ENCODE peak calls at places on chromosomes 7 and 10, in four cellular contexts. One of them, this sample, is unnamed.

GRCh38 chr7:82897500-82897899 is 265.2 kb downstream of the PCLO start:
- DNase-seq in Peyer's patch: no peak
- DNase-seq in spleen: no peak
- DNase-seq in lower leg skin: no peak
- DNase-seq in this sample: no peak

GRCh38 chr10:32376027-32376426 is 29.1 kb upstream of the EPC1 start:
- DNase-seq in spleen: no peak
- DNase-seq in Peyer's patch: no peak
- DNase-seq in lower leg skin: no peak
- DNase-seq in this sample: no peak

GRCh38 chr7:22357311-22358175 is 589 bp upstream of the RAPGEF5 start:
- DNase-seq in lower leg skin: peak
- DNase-seq in Peyer's patch: peak
- DNase-seq in spleen: no peak
- DNase-seq in this sample: no peak

GRCh38 chr7:105067691-105068090 is 53.7 kb downstream of the KMT2E start:
- DNase-seq in lower leg skin: no peak
- DNase-seq in Peyer's patch: no peak
- DNase-seq in spleen: no peak
- DNase-seq in this sample: no peak

GRCh38 chr7:12670071-12670729 is 17.2 kb upstream of the ARL4A start:
- DNase-seq in lower leg skin: no peak
- DNase-seq in Peyer's patch: no peak
- DNase-seq in spleen: no peak
- DNase-seq in this sample: no peak

GRCh38 chr10:75040576-75040975 is 70.9 kb upstream of the SAMD8 start:
- DNase-seq in Peyer's patch: no peak
- DNase-seq in spleen: no peak
- DNase-seq in lower leg skin: no peak
- DNase-seq in this sample: no peak

GRCh38 chr10:77970869-77971803 is 44.6 kb upstream of the DLG5 start:
- DNase-seq in Peyer's patch: peak
- DNase-seq in lower leg skin: peak
- DNase-seq in spleen: peak
- DNase-seq in this sample: peak

GRCh38 chr10:129912161-129912917 is 51.7 kb downstream of the EBF3 start:
- DNase-seq in lower leg skin: no peak
- DNase-seq in Peyer's patch: no peak
- DNase-seq in spleen: no peak
- DNase-seq in this sample: no peak

GRCh38 chr10:123530166-123530870 is 135.8 kb upstream of the GPR26 start:
- DNase-seq in spleen: no peak
- DNase-seq in lower leg skin: no peak
- DNase-seq in Peyer's patch: no peak
- DNase-seq in this sample: no peak

GRCh38 chr10:16585103-16585502 is 63.4 kb upstream of the C1QL3 start:
- DNase-seq in Peyer's patch: no peak
- DNase-seq in spleen: no peak
- DNase-seq in lower leg skin: no peak
- DNase-seq in this sample: no peak

GRCh38 chr10:29256531-29256930 is 32.3 kb upstream of the LYZL1 start:
- DNase-seq in lower leg skin: no peak
- DNase-seq in spleen: no peak
- DNase-seq in Peyer's patch: no peak
- DNase-seq in this sample: no peak

GRCh38 chr7:26348234-26348851 is 56.7 kb downstream of the SNX10 start:
- DNase-seq in Peyer's patch: peak
- DNase-seq in lower leg skin: no peak
- DNase-seq in spleen: no peak
- DNase-seq in this sample: peak

GRCh38 chr7:34156336-34156735 is 251.0 kb downstream of the BMPER start:
- DNase-seq in spleen: no peak
- DNase-seq in Peyer's patch: no peak
- DNase-seq in lower leg skin: no peak
- DNase-seq in this sample: no peak

GRCh38 chr7:128110641-128111365 is 79.6 kb upstream of the LRRC4 start:
- DNase-seq in Peyer's patch: peak
- DNase-seq in spleen: peak
- DNase-seq in lower leg skin: no peak
- DNase-seq in this sample: no peak

GRCh38 chr7:139125637-139126036 is 16.1 kb upstream of the ZC3HAV1 start:
- DNase-seq in lower leg skin: no peak
- DNase-seq in Peyer's patch: no peak
- DNase-seq in spleen: no peak
- DNase-seq in this sample: no peak

GRCh38 chr7:98323597-98324322 is 42.3 kb downstream of the BRI3 start:
- DNase-seq in spleen: no peak
- DNase-seq in Peyer's patch: no peak
- DNase-seq in lower leg skin: no peak
- DNase-seq in this sample: no peak

GRCh38 chr7:17242504-17242903 is 55.9 kb upstream of the AHR start:
- DNase-seq in lower leg skin: no peak
- DNase-seq in Peyer's patch: no peak
- DNase-seq in spleen: no peak
- DNase-seq in this sample: no peak

GRCh38 chr7:121212031-121212430 is 116.8 kb upstream of the WNT16 start:
- DNase-seq in lower leg skin: no peak
- DNase-seq in Peyer's patch: no peak
- DNase-seq in spleen: no peak
- DNase-seq in this sample: no peak

GRCh38 chr7:115672024-115672423 is 358.5 kb downstream of the TFEC start:
- DNase-seq in Peyer's patch: no peak
- DNase-seq in lower leg skin: no peak
- DNase-seq in spleen: no peak
- DNase-seq in this sample: no peak

GRCh38 chr10:8416755-8417154 is 362.3 kb downstream of the GATA3 start:
- DNase-seq in lower leg skin: no peak
- DNase-seq in spleen: no peak
- DNase-seq in Peyer's patch: no peak
- DNase-seq in this sample: no peak

GRCh38 chr10:73586583-73586984 is 4.6 kb downstream of the USP54 start:
- DNase-seq in spleen: no peak
- DNase-seq in lower leg skin: peak
- DNase-seq in Peyer's patch: peak
- DNase-seq in this sample: no peak

GRCh38 chr7:20170626-20171025 is 46.6 kb downstream of the MACC1 start:
- DNase-seq in Peyer's patch: no peak
- DNase-seq in spleen: no peak
- DNase-seq in lower leg skin: no peak
- DNase-seq in this sample: no peak

GRCh38 chr7:20173828-20174227 is 43.4 kb downstream of the MACC1 start:
- DNase-seq in Peyer's patch: no peak
- DNase-seq in lower leg skin: no peak
- DNase-seq in spleen: no peak
- DNase-seq in this sample: no peak

GRCh38 chr7:20176552-20177242 is 40.5 kb downstream of the MACC1 start:
- DNase-seq in Peyer's patch: no peak
- DNase-seq in lower leg skin: no peak
- DNase-seq in spleen: no peak
- DNase-seq in this sample: no peak

DNA sequence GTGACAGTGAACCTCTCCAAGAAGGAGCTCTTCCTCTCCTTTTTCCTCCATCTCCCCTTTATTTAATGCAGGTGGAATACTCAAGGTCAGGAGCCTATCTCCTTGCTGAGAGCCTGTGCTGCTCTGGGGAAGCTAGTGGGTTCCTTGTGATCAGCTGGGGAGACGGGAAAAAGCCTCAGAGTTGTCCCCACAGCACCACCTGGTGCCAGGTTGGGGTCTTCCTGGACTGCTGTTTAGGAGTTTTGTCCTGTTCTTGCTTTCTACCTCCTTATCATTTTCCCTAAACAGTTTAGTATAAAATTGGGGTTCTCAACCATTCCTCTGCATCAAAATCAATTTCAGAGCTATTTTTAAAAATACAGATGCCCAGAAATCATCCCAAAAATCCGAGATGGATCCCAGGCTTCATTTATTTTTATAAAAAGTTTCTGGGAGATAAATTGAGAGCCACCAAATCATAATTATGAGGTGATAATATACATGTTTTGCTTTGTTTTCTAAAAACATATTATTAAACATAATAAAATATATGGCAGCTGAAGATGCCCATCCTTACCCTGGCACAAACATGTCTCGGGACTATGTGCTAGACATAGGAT is 44.3 kb downstream of the MACC1 start:
- DNase-seq in lower leg skin: peak
- DNase-seq in Peyer's patch: peak
- DNase-seq in spleen: no peak
- DNase-seq in this sample: peak
- TF ChIP-seq CTCF in lower leg skin: no peak
- TF ChIP-seq CTCF in Peyer's patch: peak
- TF ChIP-seq CTCF in spleen: peak
- TF ChIP-seq CTCF in this sample: peak

GRCh38 chr10:89643812-89644690 is 991 bp downstream of the PANK1 start:
- DNase-seq in lower leg skin: peak
- DNase-seq in Peyer's patch: peak
- DNase-seq in spleen: peak
- DNase-seq in this sample: peak
- TF ChIP-seq POLR2A in lower leg skin: no peak
- TF ChIP-seq POLR2A in Peyer's patch: peak
- TF ChIP-seq POLR2A in spleen: peak
- TF ChIP-seq POLR2A in this sample: peak

GRCh38 chr7:44075296-44076075 is 6.8 kb downstream of the POLM start:
- DNase-seq in Peyer's patch: no peak
- DNase-seq in lower leg skin: no peak
- DNase-seq in spleen: peak
- DNase-seq in this sample: peak

GRCh38 chr7:44074349-44074695 is 8.0 kb downstream of the POLM start:
- DNase-seq in spleen: no peak
- DNase-seq in lower leg skin: no peak
- DNase-seq in Peyer's patch: no peak
- DNase-seq in this sample: no peak

GRCh38 chr7:44073664-44074348 is 8.4 kb upstream of the PGAM2 start:
- DNase-seq in lower leg skin: peak
- DNase-seq in Peyer's patch: peak
- DNase-seq in spleen: peak
- DNase-seq in this sample: peak

GRCh38 chr7:44071726-44072363 is 6.5 kb upstream of the PGAM2 start:
- DNase-seq in spleen: no peak
- DNase-seq in Peyer's patch: no peak
- DNase-seq in lower leg skin: no peak
- DNase-seq in this sample: peak

DNA sequence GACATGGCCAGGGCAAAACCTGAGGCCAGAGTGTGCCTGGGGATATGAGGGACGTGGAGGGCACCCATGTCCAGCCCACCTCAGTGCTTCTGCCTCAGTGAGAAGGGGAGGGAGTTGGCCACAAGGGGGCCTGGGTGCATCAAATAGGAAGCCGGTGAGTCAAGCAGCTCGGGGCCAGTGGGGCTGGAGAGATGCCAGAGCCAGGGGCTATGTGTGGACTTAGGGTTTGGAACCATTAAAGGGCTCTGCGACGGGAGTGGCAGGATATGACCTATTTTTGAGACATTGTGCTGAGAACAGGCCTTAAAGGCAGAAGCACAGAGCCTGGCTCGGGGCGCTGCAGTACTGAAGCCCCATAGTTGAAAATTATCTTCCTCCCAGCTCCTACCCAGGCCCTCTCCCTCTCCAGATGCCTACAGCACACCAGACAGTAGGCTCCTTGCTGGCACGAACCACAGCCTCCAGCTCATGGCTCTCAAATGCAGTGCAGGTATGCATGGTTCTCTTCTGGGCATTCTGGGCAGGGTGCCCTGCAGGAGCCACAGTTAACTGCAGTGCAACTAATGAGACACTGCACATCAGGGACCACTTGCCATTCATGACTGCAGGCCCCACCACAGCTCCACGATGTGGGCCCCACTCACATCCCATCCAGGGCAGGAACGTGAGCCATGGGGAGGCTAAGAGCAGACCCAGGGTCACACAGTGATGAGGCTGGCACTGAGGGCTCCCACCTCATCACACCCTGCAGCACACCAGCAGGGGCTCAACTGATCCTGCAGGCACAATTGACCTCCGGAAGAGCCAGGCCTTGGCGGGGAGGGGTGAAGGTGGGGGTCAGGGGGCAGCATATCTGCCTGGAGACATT is 7.2 kb upstream of the PGAM2 start:
- DNase-seq in spleen: peak
- DNase-seq in lower leg skin: no peak
- DNase-seq in Peyer's patch: peak
- DNase-seq in this sample: peak
- TF ChIP-seq CTCF in spleen: peak
- TF ChIP-seq CTCF in lower leg skin: no peak
- TF ChIP-seq CTCF in Peyer's patch: peak
- TF ChIP-seq CTCF in this sample: peak

DNA sequence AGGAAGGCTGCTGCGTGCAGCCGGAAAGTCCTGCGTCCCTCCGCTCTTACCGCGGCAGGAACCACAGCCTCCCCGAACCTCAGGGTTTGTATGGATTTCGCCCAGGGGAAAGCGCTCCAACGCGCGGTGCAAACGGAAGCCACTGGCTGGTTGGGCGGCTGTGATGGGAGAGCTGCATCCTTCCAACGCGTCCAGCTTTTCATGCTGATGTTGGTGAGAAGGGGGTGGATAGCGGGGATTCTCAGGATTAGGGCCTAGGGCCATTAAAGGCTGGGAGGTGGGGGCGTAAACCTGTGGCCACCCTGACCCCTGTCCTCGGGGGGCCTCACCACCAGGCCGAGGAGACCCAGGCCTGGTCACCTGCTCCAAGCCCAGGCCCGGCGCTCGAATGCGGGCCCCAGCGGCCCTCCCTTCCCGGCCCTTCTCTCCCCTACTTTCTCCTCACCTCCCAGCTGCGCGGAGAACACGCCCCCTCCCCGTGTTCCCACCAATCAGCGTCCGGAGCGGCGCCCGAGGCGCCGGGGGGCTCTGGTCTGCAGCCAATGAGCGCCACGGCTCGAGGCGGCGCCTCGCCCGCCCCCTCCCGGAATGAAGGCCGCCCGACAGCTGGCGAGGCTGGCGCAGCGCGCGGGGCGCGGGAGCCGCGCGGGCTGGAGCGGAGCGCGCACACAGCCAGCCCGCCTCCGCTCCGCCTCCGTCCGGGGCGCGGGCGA is 458 bp upstream of the NANOS1 start:
- DNase-seq in spleen: peak
- DNase-seq in lower leg skin: peak
- DNase-seq in Peyer's patch: peak
- DNase-seq in this sample: peak
- TF ChIP-seq POLR2A in spleen: no peak
- TF ChIP-seq POLR2A in lower leg skin: no peak
- TF ChIP-seq POLR2A in Peyer's patch: no peak
- TF ChIP-seq POLR2A in this sample: no peak

GRCh38 chr10:30832727-30833624 is 198.7 kb downstream of the ZNF438 start:
- DNase-seq in Peyer's patch: no peak
- DNase-seq in lower leg skin: no peak
- DNase-seq in spleen: peak
- DNase-seq in this sample: no peak
- TF ChIP-seq CTCF in Peyer's patch: no peak
- TF ChIP-seq CTCF in lower leg skin: no peak
- TF ChIP-seq CTCF in spleen: no peak
- TF ChIP-seq CTCF in this sample: no peak

GRCh38 chr10:102853944-102854694 is at the start of gene BORCS7:
- DNase-seq in spleen: peak
- DNase-seq in Peyer's patch: peak
- DNase-seq in lower leg skin: peak
- DNase-seq in this sample: peak
- TF ChIP-seq POLR2A in spleen: peak
- TF ChIP-seq POLR2A in Peyer's patch: peak
- TF ChIP-seq POLR2A in lower leg skin: no peak
- TF ChIP-seq POLR2A in this sample: peak